ENCODE peak calls at places on chromosomes 13 and 19, in five cellular contexts. R is activated naive CD4-positive, alpha-beta T cell treated with Interleukin-2 at 50 U/mL for 16 hours; K is stimulated activated CD4-positive, alpha-beta T cell treated with anti-CD3 and anti-CD28 coated beads, Interleukin-4, amount 100 ng/mL, for 24 hours; X is effector memory CD4-positive, alpha-beta T cell; Y is lower leg skin. E is an unnamed sample.
A peak's percentile ranks its signal among the peaks of the same experiment; 100 is the strongest.

GRCh38 chr13:75870397-75870801 is 234.3 kb downstream of the LMO7 start:
- DNase-seq in R (peak; percentile 6), K (peak; percentile 6), X (no peak), Y (no peak), E (peak; percentile 49)

GRCh38 chr19:19468424-19469050 is 46.8 kb downstream of the TSSK6 start:
- DNase-seq in R (no peak), K (no peak), X (no peak), Y (no peak), E (no peak)

GRCh38 chr13:42883771-42884170 is 102.4 kb downstream of the FAM216B start:
- DNase-seq in R (no peak), K (no peak), X (no peak), Y (no peak), E (no peak)

GRCh38 chr19:41991025-41991424 is 3.0 kb downstream of the ATP1A3 start:
- DNase-seq in R (no peak), K (no peak), X (no peak), Y (no peak), E (no peak)

GRCh38 chr13:70108276-70108845 is at the start of gene KLHL1:
- DNase-seq in R (no peak), K (no peak), X (no peak), Y (no peak), E (no peak)

GRCh38 chr19:48945817-48946216 is 8.9 kb upstream of the BAX start:
- DNase-seq in R (no peak), K (no peak), X (no peak), Y (no peak), E (no peak)

GRCh38 chr13:47747901-47748300 is 253.2 kb downstream of the SUCLA2 start:
- DNase-seq in R (no peak), K (no peak), X (no peak), Y (no peak), E (no peak)

GRCh38 chr13:99385161-99385560 is 78.0 kb upstream of the GPR183 start:
- DNase-seq in R (no peak), K (peak; percentile 2), X (no peak), Y (peak; percentile 13), E (no peak)

GRCh38 chr19:45785097-45785496 is 2.8 kb upstream of the DMPK start:
- DNase-seq in R (no peak), K (no peak), X (no peak), Y (no peak), E (no peak)

GRCh38 chr19:41845051-41845590 is 279 bp downstream of the DMRTC2 start:
- DNase-seq in R (no peak), K (no peak), X (no peak), Y (no peak), E (no peak)

GRCh38 chr19:3314962-3315675 is 51.3 kb upstream of the NFIC start:
- DNase-seq in R (no peak), K (no peak), X (no peak), Y (no peak), E (no peak)

GRCh38 chr19:43763473-43763939 is 8.7 kb upstream of the SMG9 start:
- DNase-seq in R (no peak), K (no peak), X (no peak), Y (no peak), E (no peak)

GRCh38 chr13:110387451-110388140 is 80.5 kb downstream of the COL4A2 start:
- DNase-seq in R (no peak), K (no peak), X (no peak), Y (no peak), E (no peak)

GRCh38 chr13:29954082-29955043 is 103.9 kb upstream of the UBL3 start:
- DNase-seq in R (peak; percentile 41), K (peak; percentile 42), X (no peak), Y (no peak), E (no peak)

GRCh38 chr19:18160792-18161690 is 8.1 kb downstream of the PIK3R2 start:
- DNase-seq in R (peak; percentile 79), K (peak; percentile 78), X (peak; percentile 73), Y (no peak), E (peak; percentile 79)

GRCh38 chr19:10567696-10568443 is 909 bp downstream of the CDKN2D start:
- DNase-seq in R (no peak), K (no peak), X (no peak), Y (no peak), E (no peak)

GRCh38 chr19:45578861-45579260 is 5.7 kb downstream of the OPA3 start:
- DNase-seq in R (no peak), K (no peak), X (no peak), Y (no peak), E (no peak)